ENCODE peak calls at places on chromosomes 7 and 10, in seven cellular contexts. One of them, this sample, is unnamed.

GRCh38 chr7:48246073-48246472 is 74.8 kb downstream of the ABCA13 start:
- DNase-seq in IMR-90: peak
- DNase-seq in H1: no peak
- DNase-seq in mesendoderm: no peak
- DNase-seq in trophoblast cell: no peak
- DNase-seq in neuronal stem cell: no peak
- DNase-seq in H9: no peak
- DNase-seq in this sample: no peak

GRCh38 chr7:155992107-155992506 is 179.8 kb upstream of the SHH start:
- DNase-seq in trophoblast cell: no peak
- DNase-seq in H1: no peak
- DNase-seq in neuronal stem cell: no peak
- DNase-seq in IMR-90: no peak
- DNase-seq in mesendoderm: no peak
- DNase-seq in H9: no peak
- DNase-seq in this sample: no peak

GRCh38 chr7:74043523-74043951 is 15.6 kb downstream of the ELN start:
- DNase-seq in H9: peak
- DNase-seq in trophoblast cell: no peak
- DNase-seq in IMR-90: peak
- DNase-seq in H1: no peak
- DNase-seq in mesendoderm: peak
- DNase-seq in neuronal stem cell: no peak
- DNase-seq in this sample: peak

GRCh38 chr7:151699147-151699546 is 177.8 kb downstream of the PRKAG2 start:
- DNase-seq in neuronal stem cell: no peak
- DNase-seq in H9: no peak
- DNase-seq in trophoblast cell: peak
- DNase-seq in IMR-90: peak
- DNase-seq in mesendoderm: peak
- DNase-seq in H1: no peak
- DNase-seq in this sample: peak

GRCh38 chr7:116583653-116584052 is 58.8 kb downstream of the CAV1 start:
- DNase-seq in mesendoderm: no peak
- DNase-seq in neuronal stem cell: no peak
- DNase-seq in H1: no peak
- DNase-seq in H9: no peak
- DNase-seq in trophoblast cell: no peak
- DNase-seq in IMR-90: no peak
- DNase-seq in this sample: peak

GRCh38 chr7:74398426-74398825 is 55.3 kb upstream of the GTF2IRD1 start:
- DNase-seq in H9: no peak
- DNase-seq in mesendoderm: no peak
- DNase-seq in neuronal stem cell: no peak
- DNase-seq in trophoblast cell: no peak
- DNase-seq in H1: no peak
- DNase-seq in IMR-90: no peak
- DNase-seq in this sample: no peak

GRCh38 chr7:16804674-16805439 is at the start of gene AGR2:
- DNase-seq in H1: no peak
- DNase-seq in trophoblast cell: no peak
- DNase-seq in neuronal stem cell: no peak
- DNase-seq in mesendoderm: no peak
- DNase-seq in IMR-90: peak
- DNase-seq in H9: no peak
- DNase-seq in this sample: no peak

GRCh38 chr10:77424257-77424656 is 213.4 kb downstream of the KCNMA1 start:
- DNase-seq in mesendoderm: no peak
- DNase-seq in trophoblast cell: no peak
- DNase-seq in neuronal stem cell: no peak
- DNase-seq in H9: no peak
- DNase-seq in H1: no peak
- DNase-seq in IMR-90: no peak
- DNase-seq in this sample: no peak

GRCh38 chr7:22555476-22555875 is 55.5 kb upstream of the STEAP1B start:
- DNase-seq in H9: no peak
- DNase-seq in H1: peak
- DNase-seq in IMR-90: no peak
- DNase-seq in trophoblast cell: no peak
- DNase-seq in mesendoderm: no peak
- DNase-seq in neuronal stem cell: no peak
- DNase-seq in this sample: no peak

GRCh38 chr10:119268871-119269506 is 61.6 kb downstream of the GRK5 start:
- DNase-seq in H9: no peak
- DNase-seq in H1: no peak
- DNase-seq in neuronal stem cell: no peak
- DNase-seq in mesendoderm: no peak
- DNase-seq in trophoblast cell: no peak
- DNase-seq in IMR-90: peak
- DNase-seq in this sample: peak

GRCh38 chr10:93149761-93150160 is 76.1 kb downstream of the CYP26A1 start:
- DNase-seq in trophoblast cell: no peak
- DNase-seq in neuronal stem cell: no peak
- DNase-seq in H9: no peak
- DNase-seq in mesendoderm: no peak
- DNase-seq in IMR-90: peak
- DNase-seq in H1: no peak
- DNase-seq in this sample: no peak

GRCh38 chr7:103113164-103113563 is 35.7 kb downstream of the NAPEPLD start:
- DNase-seq in H9: no peak
- DNase-seq in H1: no peak
- DNase-seq in neuronal stem cell: no peak
- DNase-seq in IMR-90: peak
- DNase-seq in mesendoderm: peak
- DNase-seq in trophoblast cell: peak
- DNase-seq in this sample: peak

GRCh38 chr10:70186090-70186489 is 15.8 kb upstream of the SAR1A start:
- DNase-seq in H9: no peak
- DNase-seq in mesendoderm: no peak
- DNase-seq in neuronal stem cell: no peak
- DNase-seq in H1: no peak
- DNase-seq in IMR-90: no peak
- DNase-seq in trophoblast cell: no peak
- DNase-seq in this sample: no peak

GRCh38 chr7:106064329-106064728 is 47.8 kb downstream of the SYPL1 start:
- DNase-seq in trophoblast cell: no peak
- DNase-seq in IMR-90: no peak
- DNase-seq in mesendoderm: no peak
- DNase-seq in neuronal stem cell: no peak
- DNase-seq in H1: no peak
- DNase-seq in H9: no peak
- DNase-seq in this sample: no peak

DNA sequence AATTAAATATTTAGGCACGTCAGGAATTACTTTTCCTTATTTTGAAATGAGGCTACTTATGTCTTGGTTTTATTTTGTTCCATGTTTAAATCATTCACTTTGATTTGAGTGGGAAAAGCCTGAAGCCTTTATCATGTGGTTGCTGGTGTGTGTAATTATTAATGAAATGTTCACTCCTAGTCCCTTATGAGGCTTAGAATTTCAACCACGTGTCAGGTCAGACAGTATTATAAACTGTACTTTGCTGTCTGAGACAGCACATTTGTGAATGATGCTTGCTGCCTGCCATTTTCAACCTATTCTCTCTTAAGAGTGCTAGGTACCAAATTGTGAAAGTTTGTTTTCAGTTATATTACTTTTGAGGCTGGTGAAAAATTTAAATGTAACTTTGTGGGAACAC is 58.9 kb downstream of the COL17A1 start:
- DNase-seq in H9: no peak
- DNase-seq in trophoblast cell: no peak
- DNase-seq in H1: no peak
- DNase-seq in neuronal stem cell: no peak
- DNase-seq in IMR-90: no peak
- DNase-seq in mesendoderm: no peak
- DNase-seq in this sample: no peak
- H3K4ac ChIP-seq in H9: no peak
- H3K4ac ChIP-seq in trophoblast cell: no peak
- H3K4ac ChIP-seq in H1: no peak
- H3K4ac ChIP-seq in neuronal stem cell: no peak
- H3K4ac ChIP-seq in IMR-90: no peak
- H3K4ac ChIP-seq in mesendoderm: no peak
- H3K4ac ChIP-seq in this sample: no peak

GRCh38 chr10:97328646-97329453 is 5.7 kb downstream of the FRAT2 start:
- DNase-seq in H1: no peak
- DNase-seq in mesendoderm: no peak
- DNase-seq in neuronal stem cell: no peak
- DNase-seq in IMR-90: peak
- DNase-seq in H9: no peak
- DNase-seq in trophoblast cell: no peak
- DNase-seq in this sample: no peak

GRCh38 chr10:97325754-97326153 is 6.7 kb downstream of the FRAT1 start:
- DNase-seq in trophoblast cell: no peak
- DNase-seq in IMR-90: no peak
- DNase-seq in neuronal stem cell: no peak
- DNase-seq in mesendoderm: peak
- DNase-seq in H1: no peak
- DNase-seq in H9: no peak
- DNase-seq in this sample: no peak

GRCh38 chr10:97332586-97333350 is 1.8 kb downstream of the FRAT2 start:
- DNase-seq in H9: peak
- DNase-seq in neuronal stem cell: peak
- DNase-seq in mesendoderm: peak
- DNase-seq in trophoblast cell: no peak
- DNase-seq in H1: no peak
- DNase-seq in IMR-90: peak
- DNase-seq in this sample: peak

GRCh38 chr10:97331304-97331703 is 3.2 kb downstream of the FRAT2 start:
- DNase-seq in mesendoderm: no peak
- DNase-seq in H1: no peak
- DNase-seq in IMR-90: no peak
- DNase-seq in trophoblast cell: no peak
- DNase-seq in neuronal stem cell: no peak
- DNase-seq in H9: no peak
- DNase-seq in this sample: no peak

GRCh38 chr10:97327348-97328294 is 6.9 kb downstream of the FRAT2 start:
- DNase-seq in H9: no peak
- DNase-seq in IMR-90: no peak
- DNase-seq in trophoblast cell: no peak
- DNase-seq in neuronal stem cell: no peak
- DNase-seq in H1: no peak
- DNase-seq in mesendoderm: no peak
- DNase-seq in this sample: no peak
- H2BK120ac ChIP-seq in H9: no peak
- H2BK120ac ChIP-seq in IMR-90: no peak
- H2BK120ac ChIP-seq in trophoblast cell: no peak
- H2BK120ac ChIP-seq in neuronal stem cell: no peak
- H2BK120ac ChIP-seq in H1: no peak
- H2BK120ac ChIP-seq in mesendoderm: no peak
- H2BK120ac ChIP-seq in this sample: no peak

GRCh38 chr10:8659982-8660381 is 605.5 kb downstream of the GATA3 start:
- DNase-seq in neuronal stem cell: no peak
- DNase-seq in H9: no peak
- DNase-seq in trophoblast cell: no peak
- DNase-seq in IMR-90: no peak
- DNase-seq in H1: no peak
- DNase-seq in mesendoderm: no peak
- DNase-seq in this sample: no peak

GRCh38 chr10:8670461-8670860 is 616.0 kb downstream of the GATA3 start:
- DNase-seq in H9: no peak
- DNase-seq in mesendoderm: no peak
- DNase-seq in IMR-90: no peak
- DNase-seq in H1: no peak
- DNase-seq in trophoblast cell: peak
- DNase-seq in neuronal stem cell: no peak
- DNase-seq in this sample: no peak

GRCh38 chr10:8663131-8663530 is 608.6 kb downstream of the GATA3 start:
- DNase-seq in neuronal stem cell: no peak
- DNase-seq in H9: no peak
- DNase-seq in H1: no peak
- DNase-seq in mesendoderm: no peak
- DNase-seq in IMR-90: no peak
- DNase-seq in trophoblast cell: no peak
- DNase-seq in this sample: no peak

GRCh38 chr10:8665322-8665721 is 610.8 kb downstream of the GATA3 start:
- DNase-seq in IMR-90: no peak
- DNase-seq in mesendoderm: no peak
- DNase-seq in H9: no peak
- DNase-seq in trophoblast cell: no peak
- DNase-seq in neuronal stem cell: no peak
- DNase-seq in H1: no peak
- DNase-seq in this sample: no peak
- H3K4ac ChIP-seq in IMR-90: no peak
- H3K4ac ChIP-seq in mesendoderm: no peak
- H3K4ac ChIP-seq in H9: no peak
- H3K4ac ChIP-seq in trophoblast cell: no peak
- H3K4ac ChIP-seq in neuronal stem cell: no peak
- H3K4ac ChIP-seq in H1: no peak
- H3K4ac ChIP-seq in this sample: no peak

GRCh38 chr7:44050915-44051560 is 6.5 kb downstream of the DBNL start:
- DNase-seq in neuronal stem cell: no peak
- DNase-seq in trophoblast cell: no peak
- DNase-seq in H9: peak
- DNase-seq in mesendoderm: no peak
- DNase-seq in H1: no peak
- DNase-seq in IMR-90: no peak
- DNase-seq in this sample: no peak

GRCh38 chr7:44048031-44048795 is 3.7 kb downstream of the DBNL start:
- DNase-seq in mesendoderm: no peak
- DNase-seq in neuronal stem cell: no peak
- DNase-seq in H1: no peak
- DNase-seq in IMR-90: no peak
- DNase-seq in trophoblast cell: no peak
- DNase-seq in H9: peak
- DNase-seq in this sample: no peak

GRCh38 chr7:44051611-44052220 is 7.2 kb downstream of the DBNL start:
- DNase-seq in H1: no peak
- DNase-seq in IMR-90: no peak
- DNase-seq in mesendoderm: no peak
- DNase-seq in trophoblast cell: no peak
- DNase-seq in H9: no peak
- DNase-seq in neuronal stem cell: no peak
- DNase-seq in this sample: no peak

GRCh38 chr7:44052771-44053365 is 8.4 kb downstream of the DBNL start:
- DNase-seq in IMR-90: no peak
- DNase-seq in mesendoderm: no peak
- DNase-seq in neuronal stem cell: no peak
- DNase-seq in trophoblast cell: no peak
- DNase-seq in H9: no peak
- DNase-seq in H1: no peak
- DNase-seq in this sample: no peak

DNA sequence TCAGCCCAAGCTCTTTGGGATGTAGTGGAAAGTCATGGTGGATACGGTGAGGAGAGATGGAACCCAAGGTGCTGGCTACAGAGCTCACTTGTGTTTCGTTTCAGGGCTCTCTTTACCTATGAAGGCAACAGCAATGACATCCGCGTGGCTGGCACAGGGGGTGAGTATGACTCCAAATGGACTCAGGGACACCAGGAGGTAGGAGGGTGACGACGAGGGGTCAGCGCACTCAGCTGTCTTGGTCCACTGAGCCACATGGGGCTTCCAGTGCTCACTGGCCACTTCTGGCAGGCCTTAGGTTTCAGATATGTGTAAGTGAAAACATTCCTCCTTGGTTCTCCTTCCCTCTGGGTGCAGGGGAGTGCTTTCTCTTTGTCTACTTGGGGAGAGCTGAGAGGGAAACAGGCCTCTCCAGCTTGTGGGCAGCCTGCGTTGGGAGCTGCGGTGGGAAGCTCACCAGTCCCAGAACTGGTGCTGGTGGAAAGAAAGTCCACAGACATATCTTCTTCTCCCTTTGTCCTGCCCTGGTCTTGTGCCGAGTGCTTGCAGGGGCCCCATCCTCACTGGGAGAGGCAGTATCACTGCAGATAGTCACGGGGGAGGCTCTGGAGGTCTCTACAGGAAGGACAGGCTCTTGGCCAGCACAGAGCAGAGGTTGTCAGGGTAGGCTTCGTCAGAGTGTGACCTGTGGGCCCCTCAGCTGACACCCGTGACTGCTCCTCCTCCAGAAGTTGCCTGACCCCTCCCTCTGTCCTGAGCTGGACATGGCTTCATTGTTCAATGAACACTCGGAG is 5.8 kb downstream of the DBNL start:
- DNase-seq in H9: peak
- DNase-seq in H1: no peak
- DNase-seq in IMR-90: no peak
- DNase-seq in neuronal stem cell: no peak
- DNase-seq in mesendoderm: no peak
- DNase-seq in trophoblast cell: no peak
- DNase-seq in this sample: no peak
- H2BK120ac ChIP-seq in H9: no peak
- H2BK120ac ChIP-seq in H1: no peak
- H2BK120ac ChIP-seq in IMR-90: no peak
- H2BK120ac ChIP-seq in neuronal stem cell: no peak
- H2BK120ac ChIP-seq in mesendoderm: no peak
- H2BK120ac ChIP-seq in trophoblast cell: no peak
- H2BK120ac ChIP-seq in this sample: no peak